ENCODE peak calls at places on chromosomes 11 and 22, in six cellular contexts. One of them, this sample, is unnamed.

GRCh38 chr11:67442504-67443398 is 525 bp downstream of the CORO1B start:
- DNase-seq in PC-3: peak
- DNase-seq in B cell: no peak
- DNase-seq in fibroblast of lung: no peak
- DNase-seq in GM23338: no peak
- DNase-seq in cardiac muscle cell: no peak
- DNase-seq in this sample: no peak

GRCh38 chr11:27408231-27408630 is 45.2 kb upstream of the CCDC34 start:
- DNase-seq in PC-3: no peak
- DNase-seq in B cell: no peak
- DNase-seq in fibroblast of lung: no peak
- DNase-seq in GM23338: no peak
- DNase-seq in cardiac muscle cell: peak
- DNase-seq in this sample: no peak

GRCh38 chr11:79119491-79120284 is 321.1 kb downstream of the TENM4 start:
- DNase-seq in PC-3: no peak
- DNase-seq in B cell: no peak
- DNase-seq in fibroblast of lung: no peak
- DNase-seq in GM23338: no peak
- DNase-seq in cardiac muscle cell: peak
- DNase-seq in this sample: no peak

GRCh38 chr11:21893468-21893867 is 299.4 kb upstream of the ANO5 start:
- DNase-seq in PC-3: no peak
- DNase-seq in B cell: no peak
- DNase-seq in fibroblast of lung: no peak
- DNase-seq in GM23338: no peak
- DNase-seq in cardiac muscle cell: no peak
- DNase-seq in this sample: no peak

GRCh38 chr11:87439981-87440760 is 402.4 kb downstream of the TMEM135 start:
- DNase-seq in PC-3: no peak
- DNase-seq in B cell: no peak
- DNase-seq in fibroblast of lung: no peak
- DNase-seq in GM23338: no peak
- DNase-seq in cardiac muscle cell: no peak
- DNase-seq in this sample: no peak

GRCh38 chr22:29307658-29308147 is 1.3 kb downstream of the GAS2L1 start:
- DNase-seq in PC-3: peak
- DNase-seq in B cell: no peak
- DNase-seq in fibroblast of lung: no peak
- DNase-seq in GM23338: no peak
- DNase-seq in cardiac muscle cell: no peak
- DNase-seq in this sample: no peak

GRCh38 chr11:10026514-10026913 is 267.5 kb downstream of the SBF2 start:
- DNase-seq in PC-3: peak
- DNase-seq in B cell: no peak
- DNase-seq in fibroblast of lung: peak
- DNase-seq in GM23338: no peak
- DNase-seq in cardiac muscle cell: peak
- DNase-seq in this sample: no peak

GRCh38 chr11:67391304-67392181 is at the start of gene RAD9A:
- DNase-seq in PC-3: peak
- DNase-seq in B cell: peak
- DNase-seq in fibroblast of lung: peak
- DNase-seq in GM23338: peak
- DNase-seq in cardiac muscle cell: peak
- DNase-seq in this sample: peak

GRCh38 chr11:13119928-13120520 is 110.9 kb downstream of the RASSF10 start:
- DNase-seq in PC-3: peak
- DNase-seq in B cell: no peak
- DNase-seq in fibroblast of lung: no peak
- DNase-seq in GM23338: no peak
- DNase-seq in cardiac muscle cell: no peak
- DNase-seq in this sample: no peak

GRCh38 chr11:89184021-89184420 is 6.3 kb downstream of the TYR start:
- DNase-seq in PC-3: peak
- DNase-seq in B cell: no peak
- DNase-seq in fibroblast of lung: no peak
- DNase-seq in GM23338: no peak
- DNase-seq in cardiac muscle cell: no peak
- DNase-seq in this sample: no peak

GRCh38 chr11:1746956-1747752 is 3.2 kb downstream of the IFITM10 start:
- DNase-seq in PC-3: no peak
- DNase-seq in B cell: no peak
- DNase-seq in fibroblast of lung: no peak
- DNase-seq in GM23338: no peak
- DNase-seq in cardiac muscle cell: no peak
- DNase-seq in this sample: no peak

GRCh38 chr22:39155421-39155820 is 2.9 kb upstream of the CBX7 start:
- DNase-seq in PC-3: no peak
- DNase-seq in B cell: no peak
- DNase-seq in fibroblast of lung: no peak
- DNase-seq in GM23338: no peak
- DNase-seq in cardiac muscle cell: no peak
- DNase-seq in this sample: no peak

GRCh38 chr22:37320726-37321286 is 38.5 kb downstream of the CYTH4 start:
- DNase-seq in PC-3: no peak
- DNase-seq in B cell: no peak
- DNase-seq in fibroblast of lung: no peak
- DNase-seq in GM23338: no peak
- DNase-seq in cardiac muscle cell: no peak
- DNase-seq in this sample: no peak

GRCh38 chr22:30681840-30682239 is 12.8 kb upstream of the OSBP2 start:
- DNase-seq in PC-3: no peak
- DNase-seq in B cell: no peak
- DNase-seq in fibroblast of lung: no peak
- DNase-seq in GM23338: no peak
- DNase-seq in cardiac muscle cell: no peak
- DNase-seq in this sample: no peak

GRCh38 chr11:60981515-60981914 is 10.0 kb downstream of the CD6 start:
- DNase-seq in PC-3: no peak
- DNase-seq in B cell: no peak
- DNase-seq in fibroblast of lung: no peak
- DNase-seq in GM23338: no peak
- DNase-seq in cardiac muscle cell: no peak
- DNase-seq in this sample: no peak

GRCh38 chr11:134287561-134287960 is 11.4 kb downstream of the GLB1L3 start:
- DNase-seq in PC-3: no peak
- DNase-seq in B cell: no peak
- DNase-seq in fibroblast of lung: no peak
- DNase-seq in GM23338: no peak
- DNase-seq in cardiac muscle cell: no peak
- DNase-seq in this sample: no peak

GRCh38 chr11:57116654-57117053 is 65.1 kb upstream of the LRRC55 start:
- DNase-seq in PC-3: peak
- DNase-seq in B cell: no peak
- DNase-seq in fibroblast of lung: peak
- DNase-seq in GM23338: peak
- DNase-seq in cardiac muscle cell: peak
- DNase-seq in this sample: no peak

GRCh38 chr11:61967177-61967923 is at the start of gene FTH1:
- DNase-seq in PC-3: peak
- DNase-seq in B cell: peak
- DNase-seq in fibroblast of lung: peak
- DNase-seq in GM23338: peak
- DNase-seq in cardiac muscle cell: peak
- DNase-seq in this sample: peak

GRCh38 chr22:42974223-42974622 is 40.7 kb downstream of the PACSIN2 start:
- DNase-seq in PC-3: no peak
- DNase-seq in B cell: no peak
- DNase-seq in fibroblast of lung: no peak
- DNase-seq in GM23338: no peak
- DNase-seq in cardiac muscle cell: no peak
- DNase-seq in this sample: no peak

DNA sequence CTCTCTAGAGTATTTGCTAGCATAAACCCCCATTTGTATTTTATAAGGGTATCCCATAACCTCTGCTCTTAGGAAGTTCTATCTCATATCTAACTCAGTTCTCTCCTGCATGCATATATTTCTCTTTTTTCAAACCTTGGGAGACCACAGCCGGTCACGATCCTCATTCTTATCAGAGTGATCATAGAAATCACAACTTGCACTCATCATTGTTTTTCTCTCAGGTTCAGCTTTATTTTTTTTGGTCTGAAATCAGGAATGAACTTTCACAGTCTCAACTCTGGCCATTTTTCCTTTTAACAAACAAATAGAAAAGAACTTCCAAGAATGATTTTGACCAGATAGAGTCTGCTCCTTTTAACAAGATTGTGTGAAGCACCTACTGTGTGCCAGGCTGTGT is 98.6 kb upstream of the BLID start:
- DNase-seq in PC-3: no peak
- DNase-seq in B cell: no peak
- DNase-seq in fibroblast of lung: no peak
- DNase-seq in GM23338: no peak
- DNase-seq in cardiac muscle cell: no peak
- DNase-seq in this sample: no peak
- TF ChIP-seq CTCF in PC-3: no peak
- TF ChIP-seq CTCF in B cell: no peak
- TF ChIP-seq CTCF in fibroblast of lung: no peak
- TF ChIP-seq CTCF in GM23338: no peak
- TF ChIP-seq CTCF in cardiac muscle cell: no peak
- TF ChIP-seq CTCF in this sample: no peak

DNA sequence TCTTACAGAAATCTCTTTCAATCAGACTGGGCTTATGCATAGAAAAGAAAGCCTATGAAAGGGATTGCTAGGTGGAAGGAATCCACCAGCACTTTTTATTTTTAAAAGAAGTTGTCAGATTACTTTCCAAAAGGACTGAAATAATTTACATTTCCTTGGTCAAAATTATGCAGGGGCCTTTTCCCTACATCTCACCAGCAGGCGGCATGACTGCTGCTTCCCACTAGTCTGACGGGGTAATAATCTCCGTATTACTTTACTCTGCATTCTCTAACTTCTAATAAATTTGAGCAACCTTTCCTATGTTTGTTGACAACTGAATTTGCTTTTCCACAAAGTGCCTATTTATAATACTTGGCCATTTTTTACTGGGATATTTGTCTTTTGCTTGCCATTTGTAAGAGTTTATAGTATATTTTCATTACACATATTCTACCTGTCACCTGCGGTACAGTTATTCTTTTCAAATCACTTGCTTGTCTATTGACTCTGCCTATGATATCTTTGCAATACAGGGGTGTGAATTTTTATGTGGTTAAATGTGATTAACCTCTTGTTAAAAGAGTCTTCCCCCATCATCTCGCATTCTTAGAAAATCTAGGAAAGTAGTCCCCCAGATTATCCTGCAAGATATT is 51.9 kb upstream of the USP47 start:
- DNase-seq in PC-3: peak
- DNase-seq in B cell: no peak
- DNase-seq in fibroblast of lung: peak
- DNase-seq in GM23338: peak
- DNase-seq in cardiac muscle cell: peak
- DNase-seq in this sample: no peak
- TF ChIP-seq CTCF in PC-3: peak
- TF ChIP-seq CTCF in B cell: peak
- TF ChIP-seq CTCF in fibroblast of lung: peak
- TF ChIP-seq CTCF in GM23338: peak
- TF ChIP-seq CTCF in cardiac muscle cell: peak
- TF ChIP-seq CTCF in this sample: no peak

DNA sequence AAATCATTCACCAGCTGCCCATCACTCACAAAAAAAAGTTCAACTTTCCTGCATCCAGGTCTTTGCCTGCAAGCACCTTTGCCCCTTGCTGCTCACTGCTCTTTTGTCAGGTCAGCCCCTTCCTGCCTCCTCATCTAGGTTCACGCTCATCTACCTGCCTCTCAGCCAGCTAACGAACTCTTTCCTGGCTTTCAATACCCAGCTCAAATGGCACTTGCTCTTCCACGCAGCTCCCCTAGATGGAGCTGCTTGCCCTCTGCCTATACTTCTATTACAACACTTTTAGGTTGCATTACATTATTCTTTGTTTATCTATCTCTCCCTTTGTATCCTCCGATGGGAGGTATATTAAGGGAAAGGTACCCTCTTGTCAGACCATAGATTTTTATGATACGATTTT is 78.9 kb upstream of the TBCEL start:
- DNase-seq in PC-3: no peak
- DNase-seq in B cell: no peak
- DNase-seq in fibroblast of lung: no peak
- DNase-seq in GM23338: peak
- DNase-seq in cardiac muscle cell: no peak
- DNase-seq in this sample: no peak
- TF ChIP-seq CTCF in PC-3: peak
- TF ChIP-seq CTCF in B cell: no peak
- TF ChIP-seq CTCF in fibroblast of lung: peak
- TF ChIP-seq CTCF in GM23338: peak
- TF ChIP-seq CTCF in cardiac muscle cell: no peak
- TF ChIP-seq CTCF in this sample: no peak

GRCh38 chr11:14520902-14521151 is 641 bp upstream of the PSMA1 start:
- DNase-seq in PC-3: no peak
- DNase-seq in B cell: no peak
- DNase-seq in fibroblast of lung: no peak
- DNase-seq in GM23338: no peak
- DNase-seq in cardiac muscle cell: no peak
- DNase-seq in this sample: no peak

GRCh38 chr11:14518820-14519219 is 1.4 kb downstream of the PSMA1 start:
- DNase-seq in PC-3: no peak
- DNase-seq in B cell: no peak
- DNase-seq in fibroblast of lung: no peak
- DNase-seq in GM23338: no peak
- DNase-seq in cardiac muscle cell: no peak
- DNase-seq in this sample: no peak

GRCh38 chr11:14519692-14520085 is 497 bp downstream of the PSMA1 start:
- DNase-seq in PC-3: peak
- DNase-seq in B cell: no peak
- DNase-seq in fibroblast of lung: no peak
- DNase-seq in GM23338: no peak
- DNase-seq in cardiac muscle cell: no peak
- DNase-seq in this sample: no peak

GRCh38 chr11:14522245-14522644 is 2.1 kb upstream of the PSMA1 start:
- DNase-seq in PC-3: no peak
- DNase-seq in B cell: no peak
- DNase-seq in fibroblast of lung: no peak
- DNase-seq in GM23338: no peak
- DNase-seq in cardiac muscle cell: no peak
- DNase-seq in this sample: no peak

DNA sequence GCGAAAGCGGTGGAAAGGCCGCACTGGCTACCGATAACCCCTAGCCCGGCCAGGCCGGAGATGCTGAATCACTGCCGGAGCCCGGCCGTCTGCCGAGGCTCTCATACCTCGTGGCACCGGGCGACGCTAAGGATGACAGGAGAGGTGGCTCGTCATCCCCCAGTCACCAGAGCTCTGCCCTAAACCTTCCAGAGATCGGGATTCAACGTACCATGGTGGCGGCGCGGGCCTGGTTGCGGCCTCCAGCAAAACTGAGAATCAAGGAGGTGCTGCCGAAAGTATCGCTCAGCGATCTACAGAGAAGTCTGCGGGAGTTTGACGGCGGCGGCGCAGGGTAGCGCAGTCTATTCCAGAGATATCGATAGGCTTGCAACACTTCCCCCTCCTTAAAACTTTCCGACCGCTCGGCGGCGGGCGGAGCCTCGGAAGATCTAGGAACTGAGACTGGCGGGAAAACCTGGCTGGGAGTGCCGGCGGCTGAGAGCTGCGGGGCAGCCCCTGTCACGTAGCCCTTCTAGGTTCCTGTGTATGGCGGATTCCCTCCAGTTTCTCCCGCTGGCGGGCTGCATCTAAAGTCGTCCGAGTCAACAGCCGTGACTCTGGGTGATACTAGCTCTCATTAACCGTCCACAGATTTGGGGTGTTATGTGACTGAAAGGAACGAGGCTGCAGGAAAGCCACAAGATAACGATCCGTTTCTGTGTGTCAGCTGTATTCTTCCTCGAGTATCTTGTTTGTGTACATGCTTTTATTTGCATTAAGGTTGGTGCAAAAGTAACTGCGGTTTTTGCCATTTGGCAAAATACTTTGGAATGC is at the start of gene PSMA1:
- DNase-seq in PC-3: peak
- DNase-seq in B cell: peak
- DNase-seq in fibroblast of lung: peak
- DNase-seq in GM23338: peak
- DNase-seq in cardiac muscle cell: peak
- DNase-seq in this sample: peak
- TF ChIP-seq CTCF in PC-3: no peak
- TF ChIP-seq CTCF in B cell: no peak
- TF ChIP-seq CTCF in fibroblast of lung: peak
- TF ChIP-seq CTCF in GM23338: no peak
- TF ChIP-seq CTCF in cardiac muscle cell: peak
- TF ChIP-seq CTCF in this sample: peak

This sample was measured in ascending aorta.